ENCODE peak calls at places on chromosomes 5 and 9, in nine cellular contexts. N, F, P, O, U, B, K, G and L are unnamed samples.

GRCh38 chr5:154403234-154403633 is 42.6 kb upstream of the SAP30L start:
- DNase-seq in N (no peak), F (no peak), P (no peak), O (no peak), U (no peak), B (no peak), K (no peak), G (no peak), L (no peak)

GRCh38 chr5:41820150-41820549 is 50.1 kb downstream of the OXCT1 start:
- DNase-seq in N (no peak), F (no peak), P (no peak), O (no peak), U (no peak), B (no peak), K (no peak), G (no peak), L (no peak)

GRCh38 chr5:171272996-171273970 is 35.8 kb upstream of the TLX3 start:
- DNase-seq in N (no peak), F (no peak), P (no peak), O (peak; percentile 1), U (no peak), B (peak; percentile 3), K (no peak), G (no peak), L (no peak)

GRCh38 chr5:58925627-58926545 is 343.0 kb downstream of the RAB3C start:
- DNase-seq in N (no peak), F (no peak), P (no peak), O (peak; percentile 33), U (no peak), B (peak; percentile 8), K (no peak), G (no peak), L (no peak)

GRCh38 chr5:7876867-7877266 is 7.9 kb downstream of the MTRR start:
- DNase-seq in N (no peak), F (no peak), P (no peak), O (no peak), U (no peak), B (peak; percentile 37), K (no peak), G (peak; percentile 35), L (peak; percentile 44)

GRCh38 chr5:131854134-131854533 is 57.3 kb upstream of the FNIP1 start:
- DNase-seq in N (no peak), F (no peak), P (no peak), O (no peak), U (no peak), B (no peak), K (no peak), G (no peak), L (no peak)

GRCh38 chr9:128685636-128686489 is 3.2 kb upstream of the SET start:
- DNase-seq in N (no peak), F (no peak), P (no peak), O (no peak), U (no peak), B (peak; percentile 55), K (no peak), G (no peak), L (no peak)

GRCh38 chr5:92998456-92998855 is 582.6 kb downstream of the NR2F1-AS1 start:
- DNase-seq in N (no peak), F (no peak), P (no peak), O (no peak), U (no peak), B (no peak), K (no peak), G (no peak), L (no peak)

GRCh38 chr5:41416336-41416735 is 94.1 kb downstream of the PLCXD3 start:
- DNase-seq in N (no peak), F (no peak), P (no peak), O (no peak), U (no peak), B (no peak), K (no peak), G (no peak), L (no peak)

GRCh38 chr9:10366171-10366779 is 246.5 kb downstream of the PTPRD start:
- DNase-seq in N (peak; percentile 5), F (no peak), P (no peak), O (peak; percentile 64), U (no peak), B (peak; percentile 0), K (no peak), G (no peak), L (no peak)

GRCh38 chr5:94660506-94660905 is 42.0 kb downstream of the SLF1 start:
- DNase-seq in N (no peak), F (no peak), P (no peak), O (no peak), U (no peak), B (no peak), K (no peak), G (no peak), L (no peak)

GRCh38 chr5:7878381-7878873 is 9.5 kb downstream of the MTRR start:
- DNase-seq in N (no peak), F (no peak), P (no peak), O (no peak), U (no peak), B (peak; percentile 49), K (no peak), G (no peak), L (peak; percentile 30)

GRCh38 chr5:68554566-68555279 is 339.2 kb downstream of the PIK3R1 start:
- DNase-seq in N (no peak), F (no peak), P (peak; percentile 29), O (no peak), U (no peak), B (no peak), K (peak; percentile 33), G (peak; percentile 74), L (peak; percentile 95)

GRCh38 chr5:53126514-53126913 is 17.0 kb upstream of the MOCS2 start:
- DNase-seq in N (no peak), F (no peak), P (no peak), O (no peak), U (no peak), B (no peak), K (no peak), G (no peak), L (no peak)

GRCh38 chr9:114989600-114990410 is 59.4 kb upstream of the TNFSF8 start:
- DNase-seq in N (no peak), F (no peak), P (no peak), O (no peak), U (no peak), B (peak; percentile 79), K (no peak), G (no peak), L (no peak)

GRCh38 chr5:1502046-1502736 is 21.6 kb downstream of the LPCAT1 start:
- DNase-seq in N (no peak), F (no peak), P (peak; percentile 40), O (no peak), U (no peak), B (no peak), K (peak; percentile 48), G (no peak), L (no peak)

GRCh38 chr5:134127988-134128647 is 13.6 kb downstream of the TCF7 start:
- DNase-seq in N (no peak), F (no peak), P (no peak), O (no peak), U (no peak), B (peak; percentile 57), K (no peak), G (no peak), L (no peak)

GRCh38 chr9:2126331-2126789 is 111.2 kb downstream of the SMARCA2 start:
- DNase-seq in N (no peak), F (no peak), P (no peak), O (no peak), U (no peak), B (no peak), K (no peak), G (no peak), L (peak; percentile 89)

GRCh38 chr9:93612796-93613154 is 36.4 kb downstream of the PHF2 start:
- DNase-seq in N (no peak), F (no peak), P (no peak), O (peak; percentile 95), U (no peak), B (peak; percentile 12), K (no peak), G (no peak), L (no peak)

GRCh38 chr5:157309796-157310195 is 43.9 kb downstream of the CYFIP2 start:
- DNase-seq in N (no peak), F (no peak), P (no peak), O (no peak), U (no peak), B (no peak), K (no peak), G (no peak), L (no peak)

GRCh38 chr5:9622891-9623547 is 7.1 kb downstream of the TAS2R1 start:
- DNase-seq in N (no peak), F (no peak), P (no peak), O (no peak), U (no peak), B (no peak), K (no peak), G (peak; percentile 39), L (peak; percentile 51)

GRCh38 chr5:13536921-13537320 is 407.6 kb downstream of the DNAH5 start:
- DNase-seq in N (no peak), F (no peak), P (no peak), O (no peak), U (no peak), B (no peak), K (no peak), G (peak; percentile 36), L (no peak)

GRCh38 chr5:133117930-133118445 is 66.2 kb downstream of the HSPA4 start:
- DNase-seq in N (no peak), F (no peak), P (no peak), O (no peak), U (no peak), B (no peak), K (no peak), G (no peak), L (no peak)

GRCh38 chr9:81477669-81478068 is 211.7 kb downstream of the TLE1 start:
- DNase-seq in N (no peak), F (no peak), P (no peak), O (no peak), U (no peak), B (no peak), K (no peak), G (peak; percentile 66), L (peak; percentile 81)

GRCh38 chr9:119556129-119556875 is 187.1 kb upstream of the BRINP1 start:
- DNase-seq in N (no peak), F (peak; percentile 79), P (peak; percentile 66), O (peak; percentile 88), U (peak; percentile 80), B (peak; percentile 61), K (peak; percentile 80), G (peak; percentile 25), L (peak; percentile 47)

GRCh38 chr5:37400501-37400900 is 21.4 kb downstream of the WDR70 start:
- DNase-seq in N (no peak), F (no peak), P (no peak), O (no peak), U (no peak), B (no peak), K (no peak), G (no peak), L (no peak)